ENCODE peak calls at places on chromosomes 1 and 21, in nine cellular contexts. K is NCI-H1417, V is ELR, F is iPS-NIHi11, C is MM.1S, L is fibroblast of villous mesenchyme, X is fibroblast of lung, Q is mucosa of gallbladder, Y is cortex of kidney. D is an unnamed sample.

GRCh38 chr1:34176830-34177613 is at the start of gene C1orf94:
- DNase-seq in K (no peak), V (no peak), F (peak; percentile 45), C (no peak), L (no peak), X (no peak), Q (no peak), Y (no peak), D (no peak)

GRCh38 chr1:88228153-88228552 is 455.9 kb upstream of the PKN2 start:
- DNase-seq in K (no peak), V (no peak), F (no peak), C (no peak), L (no peak), X (no peak), Q (no peak), Y (no peak), D (no peak)

GRCh38 chr1:248613742-248614141 is 16.2 kb upstream of the OR2T10 start:
- DNase-seq in K (no peak), V (no peak), F (no peak), C (peak; percentile 51), L (no peak), X (no peak), Q (no peak), Y (no peak), D (no peak)

GRCh38 chr21:42063578-42064521 is 7.3 kb upstream of the UMODL1 start:
- DNase-seq in K (peak; percentile 32), V (no peak), F (no peak), C (peak; percentile 98), L (no peak), X (no peak), Q (no peak), Y (no peak), D (no peak)

GRCh38 chr1:231666220-231666956 is 39.8 kb downstream of the DISC1 start:
- DNase-seq in K (peak; percentile 12), V (no peak), F (no peak), C (no peak), L (no peak), X (no peak), Q (no peak), Y (no peak), D (no peak)

GRCh38 chr1:181189691-181190361 is 101.3 kb downstream of the IER5 start:
- DNase-seq in K (peak; percentile 82), V (peak; percentile 51), F (peak; percentile 97), C (peak; percentile 64), L (peak; percentile 43), X (peak; percentile 47), Q (peak; percentile 61), Y (no peak), D (peak; percentile 54)

GRCh38 chr1:88302843-88303486 is 381.1 kb upstream of the PKN2 start:
- DNase-seq in K (no peak), V (peak; percentile 34), F (peak; percentile 24), C (peak; percentile 17), L (peak; percentile 38), X (peak; percentile 70), Q (peak; percentile 13), Y (no peak), D (no peak)

GRCh38 chr21:37225440-37225839 is 41.7 kb downstream of the VPS26C start:
- DNase-seq in K (no peak), V (no peak), F (no peak), C (no peak), L (no peak), X (no peak), Q (no peak), Y (no peak), D (no peak)

GRCh38 chr1:13783551-13783950 is 83.6 kb downstream of the PRDM2 start:
- DNase-seq in K (no peak), V (no peak), F (no peak), C (no peak), L (peak; percentile 23), X (no peak), Q (no peak), Y (no peak), D (no peak)

GRCh38 chr1:82775402-82776000 is 974.8 kb downstream of the ADGRL2 start:
- DNase-seq in K (no peak), V (peak; percentile 32), F (peak; percentile 64), C (no peak), L (peak; percentile 4), X (peak; percentile 24), Q (no peak), Y (no peak), D (no peak)

GRCh38 chr1:22365331-22366295 is 86.0 kb upstream of the ZBTB40 start:
- DNase-seq in K (no peak), V (no peak), F (no peak), C (no peak), L (no peak), X (no peak), Q (no peak), Y (no peak), D (no peak)

GRCh38 chr1:212288614-212289013 is 3.4 kb downstream of the PPP2R5A start:
- DNase-seq in K (no peak), V (peak; percentile 75), F (no peak), C (no peak), L (peak; percentile 36), X (peak; percentile 62), Q (no peak), Y (no peak), D (no peak)

GRCh38 chr1:72282271-72282656 is at the start of gene NEGR1:
- DNase-seq in K (peak; percentile 54), V (peak; percentile 78), F (peak; percentile 57), C (no peak), L (peak; percentile 64), X (peak; percentile 68), Q (peak; percentile 38), Y (no peak), D (no peak)

GRCh38 chr1:159951016-159951415 is 3.0 kb downstream of the SLAMF9 start:
- DNase-seq in K (no peak), V (no peak), F (no peak), C (no peak), L (no peak), X (no peak), Q (no peak), Y (no peak), D (no peak)

GRCh38 chr1:225888289-225888897 is 553 bp downstream of the LEFTY1 start:
- DNase-seq in K (no peak), V (no peak), F (no peak), C (no peak), L (no peak), X (no peak), Q (no peak), Y (no peak), D (no peak)

GRCh38 chr1:101282314-101283087 is 45.7 kb downstream of the S1PR1 start:
- DNase-seq in K (no peak), V (no peak), F (no peak), C (no peak), L (no peak), X (peak; percentile 67), Q (no peak), Y (no peak), D (no peak)

GRCh38 chr1:82792151-82792550 is 991.4 kb downstream of the ADGRL2 start:
- DNase-seq in K (no peak), V (no peak), F (no peak), C (no peak), L (no peak), X (no peak), Q (no peak), Y (no peak), D (no peak)

GRCh38 chr21:31750843-31751242 is 18.9 kb upstream of the SCAF4 start:
- DNase-seq in K (no peak), V (peak; percentile 36), F (no peak), C (no peak), L (no peak), X (no peak), Q (no peak), Y (no peak), D (no peak)

GRCh38 chr1:165143437-165144065 is 213.0 kb downstream of the LMX1A start:
- DNase-seq in K (peak; percentile 53), V (peak; percentile 11), F (peak; percentile 48), C (peak; percentile 54), L (no peak), X (no peak), Q (no peak), Y (no peak), D (no peak)

GRCh38 chr1:170765712-170766330 is 101.9 kb downstream of the PRRX1 start:
- DNase-seq in K (no peak), V (peak; percentile 53), F (peak; percentile 16), C (peak; percentile 27), L (peak; percentile 64), X (peak; percentile 74), Q (no peak), Y (no peak), D (no peak)

GRCh38 chr21:36132691-36133090 is 2.2 kb upstream of the CBR3 start:
- DNase-seq in K (no peak), V (no peak), F (no peak), C (no peak), L (no peak), X (no peak), Q (peak; percentile 85), Y (no peak), D (no peak)

GRCh38 chr1:31010081-31010989 is 55.2 kb downstream of the PUM1 start:
- DNase-seq in K (no peak), V (peak; percentile 92), F (no peak), C (no peak), L (peak; percentile 63), X (peak; percentile 33), Q (no peak), Y (no peak), D (no peak)

GRCh38 chr1:87292684-87293493 is 35.8 kb upstream of the LMO4 start:
- DNase-seq in K (peak; percentile 75), V (peak; percentile 71), F (peak; percentile 64), C (peak; percentile 65), L (peak; percentile 68), X (peak; percentile 72), Q (peak; percentile 70), Y (no peak), D (peak; percentile 83)

GRCh38 chr21:46159841-46160562 is 4.6 kb upstream of the FTCD start:
- DNase-seq in K (no peak), V (no peak), F (no peak), C (no peak), L (no peak), X (no peak), Q (no peak), Y (no peak), D (peak; percentile 16)

GRCh38 chr1:178935610-178936009 is 64.7 kb upstream of the ANGPTL1 start:
- DNase-seq in K (no peak), V (no peak), F (no peak), C (no peak), L (no peak), X (no peak), Q (no peak), Y (no peak), D (no peak)